ENCODE peak calls at places on chromosomes 11 and 22, in six cellular contexts. M is amniotic stem cell; T is posterior vena cava; F is amygdala; Z is stimulated activated CD4-positive, alpha-beta T cell treated with anti-CD3 and anti-CD28 coated beads, Interleukin-2, amount 100 ng/mL, for 24 hours; J is stimulated activated naive B cell treated with anti-CD40 and anti-IgM and Interleukin-4, amounts not matched to agents 10 μg/mL and 1 μg/mL and 100 μg/mL, for 72 hours. N is an unnamed sample.

GRCh38 chr22:48717883-48718817 is 1109.5 kb downstream of the BRD1 start:
- DNase-seq in J (no peak), M (no peak), F (no peak), T (peak; percentile 67), Z (no peak), N (peak; percentile 9)

GRCh38 chr11:67053896-67054850 is 2.5 kb upstream of the RHOD start:
- DNase-seq in J (peak; percentile 28), Z (peak; percentile 60), T (no peak), M (no peak), F (peak; percentile 47), N (no peak)

GRCh38 chr11:5522308-5522707 is 5.8 kb upstream of the UBQLNL start:
- DNase-seq in M (no peak), J (no peak), F (no peak), T (no peak), Z (no peak), N (no peak)

GRCh38 chr11:118415739-118416068 is 14.3 kb downstream of the ATP5MG start:
- DNase-seq in J (no peak), M (peak; percentile 90), F (no peak), Z (peak; percentile 12), T (no peak), N (no peak)

GRCh38 chr11:27945323-27945722 is 162.6 kb downstream of the KIF18A start:
- DNase-seq in F (no peak), T (no peak), Z (no peak), J (no peak), M (no peak), N (no peak)

GRCh38 chr11:91981995-91982394 is 242.6 kb upstream of the FAT3 start:
- DNase-seq in J (no peak), Z (no peak), M (no peak), T (peak; percentile 87), F (no peak), N (no peak)

GRCh38 chr11:120400564-120401364 is 64.6 kb downstream of the ARHGEF12 start:
- DNase-seq in F (no peak), T (no peak), M (peak; percentile 84), J (no peak), Z (no peak), N (no peak)

GRCh38 chr22:19987394-19988306 is 29.0 kb downstream of the ARVCF start:
- DNase-seq in F (no peak), M (no peak), Z (no peak), T (no peak), J (no peak), N (no peak)

GRCh38 chr11:32838505-32839274 is 9.0 kb downstream of the PRRG4 start:
- DNase-seq in F (no peak), Z (no peak), M (no peak), T (no peak), J (no peak), N (no peak)

GRCh38 chr22:36327922-36328551 is 59.7 kb downstream of the MYH9 start:
- DNase-seq in F (no peak), Z (no peak), T (no peak), J (no peak), M (peak; percentile 47), N (peak; percentile 56)

GRCh38 chr11:61007383-61007970 is 36.0 kb downstream of the CD6 start:
- DNase-seq in Z (no peak), M (no peak), T (peak; percentile 79), J (no peak), F (no peak), N (no peak)

GRCh38 chr11:34719303-34719848 is 98.5 kb downstream of the EHF start:
- DNase-seq in T (no peak), Z (no peak), M (no peak), J (no peak), F (no peak), N (no peak)

GRCh38 chr11:104881117-104881794 is 17.0 kb downstream of the CASP12 start:
- DNase-seq in J (no peak), Z (no peak), M (no peak), F (no peak), T (no peak), N (no peak)

GRCh38 chr11:21615871-21616270 is 577.0 kb upstream of the ANO5 start:
- DNase-seq in Z (no peak), J (no peak), M (no peak), T (no peak), F (no peak), N (no peak)

GRCh38 chr11:86118201-86118600 is 49.3 kb upstream of the PICALM start:
- DNase-seq in M (no peak), Z (no peak), F (no peak), T (no peak), J (no peak), N (no peak)

GRCh38 chr22:32340437-32340836 is 17.2 kb upstream of the RFPL3 start:
- DNase-seq in Z (no peak), M (no peak), T (no peak), J (no peak), F (no peak), N (no peak)

GRCh38 chr11:70282012-70282411 is 11.5 kb downstream of the PPFIA1 start:
- DNase-seq in M (no peak), T (no peak), Z (no peak), J (no peak), F (no peak), N (no peak)

GRCh38 chr11:128658499-128658898 is 35.4 kb upstream of the FLI1 start:
- DNase-seq in M (no peak), J (no peak), Z (no peak), T (no peak), F (no peak), N (no peak)

GRCh38 chr22:43001271-43002197 is 13.4 kb downstream of the PACSIN2 start:
- DNase-seq in F (no peak), M (no peak), J (no peak), Z (no peak), T (peak; percentile 69), N (no peak)

GRCh38 chr11:67268036-67268683 is 1.9 kb downstream of the GRK2 start:
- DNase-seq in F (no peak), J (peak; percentile 86), Z (peak; percentile 73), M (no peak), T (peak; percentile 81), N (no peak)

GRCh38 chr11:10042699-10043098 is 251.3 kb downstream of the SBF2 start:
- DNase-seq in T (no peak), M (no peak), J (no peak), Z (no peak), F (no peak), N (no peak)

GRCh38 chr11:12053606-12054361 is 45.4 kb upstream of the DKK3 start:
- DNase-seq in F (no peak), M (no peak), Z (no peak), J (no peak), T (no peak), N (no peak)

GRCh38 chr11:66866420-66867010 is 9.7 kb downstream of the LRFN4 start:
- DNase-seq in F (no peak), Z (no peak), M (no peak), T (no peak), J (no peak), N (no peak)